ENCODE peak calls at places on chromosomes 12 and 14, in seven cellular contexts. E is RWPE2; Y is right cardiac atrium; L is HepG2; N is left lung; D is activated CD8-positive, alpha-beta memory T cell treated with anti-CD3 and anti-CD28 coated beads, Interleukin-2, amount 10 ng/mL, durations not matched to agents 7 days and 5 days; M is mucosa of descending colon. K is an unnamed sample.

GRCh38 chr12:27805238-27805637 is 25.2 kb upstream of the MANSC4 start:
- ATAC-seq in L (no peak), N (no peak), Y (no peak), D (no peak), E (no peak), M (no peak), K (no peak)

GRCh38 chr14:30521899-30522736 is 36.8 kb upstream of the G2E3 start:
- ATAC-seq in N (peak), M (peak), Y (no peak), D (no peak), E (peak), L (peak), K (no peak)

GRCh38 chr12:52649066-52649465 is 2.9 kb downstream of the KRT2 start:
- ATAC-seq in E (no peak), M (no peak), Y (no peak), L (no peak), N (no peak), D (no peak), K (no peak)

GRCh38 chr14:55077155-55077554 is 25.7 kb downstream of the MAPK1IP1L start:
- ATAC-seq in N (peak), E (peak), Y (peak), L (peak), D (peak), M (peak), K (peak)

GRCh38 chr14:24086193-24086955 is 7.7 kb upstream of the PCK2 start:
- ATAC-seq in E (no peak), L (no peak), N (no peak), M (no peak), Y (no peak), D (no peak), K (no peak)

GRCh38 chr12:116257213-116257612 is 20.3 kb downstream of the MED13L start:
- ATAC-seq in Y (peak), L (no peak), N (peak), D (no peak), M (peak), E (peak), K (peak)

GRCh38 chr12:50166776-50167025 is 468 bp downstream of the CERS5 start:
- ATAC-seq in E (peak), Y (no peak), L (no peak), M (no peak), N (peak), D (peak), K (peak)

GRCh38 chr12:131907379-131908081 is 13.1 kb downstream of the ULK1 start:
- ATAC-seq in N (no peak), M (no peak), Y (no peak), E (no peak), L (no peak), D (no peak), K (no peak)

GRCh38 chr14:91774138-91775096 is 42.5 kb upstream of the CATSPERB start:
- ATAC-seq in N (no peak), L (no peak), M (peak), D (no peak), Y (no peak), E (no peak), K (no peak)

GRCh38 chr12:56941299-56942017 is 7.2 kb upstream of the SDR9C7 start:
- ATAC-seq in Y (peak), D (peak), E (peak), M (peak), L (peak), N (peak), K (peak)

GRCh38 chr14:69695664-69696527 is 71.0 kb upstream of the SRSF5 start:
- ATAC-seq in M (peak), E (peak), N (peak), L (peak), D (no peak), Y (peak), K (no peak)

GRCh38 chr12:51907864-51908425 is 641 bp downstream of the ACVRL1 start:
- ATAC-seq in M (peak), E (no peak), Y (no peak), D (no peak), N (no peak), L (no peak), K (no peak)

GRCh38 chr12:119412811-119413794 is 78.6 kb downstream of the CCDC60 start:
- ATAC-seq in E (no peak), Y (peak), L (peak), N (peak), D (no peak), M (peak), K (no peak)

GRCh38 chr14:82009076-82009475 is 475.4 kb upstream of the SEL1L start:
- ATAC-seq in E (no peak), N (no peak), D (no peak), L (no peak), M (no peak), Y (no peak), K (no peak)

GRCh38 chr12:101935769-101936741 is 58.7 kb downstream of the DRAM1 start:
- ATAC-seq in L (no peak), N (peak), Y (peak), D (peak), E (peak), M (peak), K (peak)

GRCh38 chr12:50205648-50206047 is 38.5 kb upstream of the CERS5 start:
- ATAC-seq in Y (no peak), N (no peak), E (no peak), L (no peak), D (no peak), M (no peak), K (peak)

GRCh38 chr12:100797786-100798580 is 3.4 kb downstream of the ANO4 start:
- ATAC-seq in N (no peak), D (no peak), Y (no peak), M (no peak), E (no peak), L (no peak), K (no peak)

GRCh38 chr12:110937104-110937641 is 16.8 kb upstream of the MYL2 start:
- ATAC-seq in Y (peak), L (peak), M (peak), N (peak), D (peak), E (peak), K (no peak)

GRCh38 chr14:53962954-53963490 is 6.4 kb upstream of the BMP4 start:
- ATAC-seq in D (no peak), N (peak), Y (no peak), M (peak), L (no peak), E (no peak), K (no peak)

GRCh38 chr12:63905523-63905922 is 61.0 kb downstream of the SRGAP1 start:
- ATAC-seq in M (no peak), Y (no peak), N (no peak), L (no peak), D (no peak), E (peak), K (peak)

GRCh38 chr12:70317781-70318180 is 48.3 kb upstream of the KCNMB4 start:
- ATAC-seq in D (peak), M (peak), Y (no peak), L (no peak), E (no peak), N (peak), K (no peak)

GRCh38 chr12:118922405-118922804 is 58.9 kb upstream of the SRRM4 start:
- ATAC-seq in D (no peak), N (no peak), E (no peak), M (no peak), Y (no peak), L (no peak), K (no peak)

GRCh38 chr14:81178063-81178462 is 42.7 kb downstream of the GTF2A1 start:
- ATAC-seq in M (peak), N (peak), Y (no peak), L (no peak), D (peak), E (peak), K (no peak)

GRCh38 chr14:54818201-54819133 is 84.2 kb downstream of the GCH1 start:
- ATAC-seq in L (peak), D (no peak), N (peak), M (peak), E (peak), Y (no peak), K (no peak)

GRCh38 chr14:36585100-36585499 is 2.7 kb upstream of the NKX2-8 start:
- ATAC-seq in D (no peak), M (no peak), N (peak), Y (no peak), E (no peak), L (peak), K (no peak)

GRCh38 chr12:47378907-47379306 is 299.1 kb upstream of the AMIGO2 start:
- ATAC-seq in M (no peak), N (peak), E (no peak), D (no peak), Y (no peak), L (no peak), K (no peak)

GRCh38 chr12:98532687-98533304 is 17.4 kb downstream of the TMPO start:
- ATAC-seq in M (peak), N (peak), D (peak), Y (no peak), E (peak), L (peak), K (peak)

GRCh38 chr12:66934289-66934688 is 255.4 kb upstream of the GRIP1 start:
- ATAC-seq in L (no peak), N (peak), Y (no peak), E (no peak), D (no peak), M (no peak), K (no peak)

GRCh38 chr12:54680374-54680773 is 32.2 kb upstream of the DCD start:
- ATAC-seq in M (peak), Y (no peak), D (peak), N (peak), E (peak), L (peak), K (peak)

GRCh38 chr12:31804185-31804504 is 75.3 kb upstream of the AMN1 start:
- ATAC-seq in M (no peak), D (peak), Y (no peak), E (no peak), N (no peak), L (no peak), K (no peak)

K was measured in esophagus mucosa.